ENCODE peak calls at places on chromosomes 7 and 10, in six cellular contexts. C is body of pancreas, O is uterus, J is GM23338, Q is iPS DF 6.9, F is endodermal cell. L is an unnamed sample.

GRCh38 chr10:60718891-60719290 is 59.4 kb upstream of the CDK1 start:
- DNase-seq in F (no peak), O (no peak), C (no peak), Q (no peak), J (no peak), L (no peak)

GRCh38 chr7:142853739-142854504 is 954 bp upstream of the EPHB6 start:
- DNase-seq in O (peak; percentile 68), F (peak; percentile 87), Q (no peak), J (peak; percentile 91), C (peak; percentile 60), L (peak; percentile 73)

GRCh38 chr7:15626041-15626440 is 60.4 kb downstream of the MEOX2 start:
- DNase-seq in F (no peak), C (no peak), Q (no peak), O (no peak), J (no peak), L (no peak)

GRCh38 chr7:44867073-44867990 is 18.0 kb downstream of the PURB start:
- DNase-seq in J (no peak), O (no peak), Q (no peak), C (no peak), F (no peak), L (no peak)

GRCh38 chr7:132239422-132239994 is 336.8 kb downstream of the PLXNA4 start:
- DNase-seq in F (no peak), C (no peak), J (no peak), Q (no peak), O (no peak), L (no peak)

GRCh38 chr10:126425473-126426065 is 37.3 kb upstream of the ADAM12 start:
- DNase-seq in O (no peak), J (no peak), C (no peak), Q (no peak), F (no peak), L (no peak)

GRCh38 chr7:111210996-111211395 is 120.1 kb downstream of the LRRN3 start:
- DNase-seq in Q (no peak), J (no peak), C (no peak), F (no peak), O (no peak), L (no peak)

GRCh38 chr7:130367088-130367755 is 13.1 kb upstream of the CPA1 start:
- DNase-seq in O (no peak), C (no peak), Q (no peak), J (no peak), F (no peak), L (no peak)

GRCh38 chr7:16422100-16422430 is 727 bp upstream of the CRPPA start:
- DNase-seq in O (no peak), J (no peak), Q (no peak), F (no peak), C (no peak), L (no peak)

GRCh38 chr7:34165927-34166550 is 260.7 kb downstream of the BMPER start:
- DNase-seq in O (no peak), F (no peak), Q (peak; percentile 25), J (peak; percentile 75), C (no peak), L (no peak)

GRCh38 chr7:70681847-70682350 is 450.0 kb upstream of the GALNT17 start:
- DNase-seq in F (peak; percentile 72), O (no peak), C (no peak), Q (no peak), J (no peak), L (no peak)

GRCh38 chr10:117670116-117670515 is 127.6 kb downstream of the EMX2 start:
- DNase-seq in C (no peak), O (no peak), F (no peak), Q (no peak), J (no peak), L (no peak)

GRCh38 chr10:3803295-3803883 is 18.4 kb upstream of the KLF6 start:
- DNase-seq in O (no peak), F (no peak), C (peak; percentile 86), Q (no peak), J (no peak), L (no peak)

GRCh38 chr7:134619627-134620331 is 26.9 kb upstream of the BPGM start:
- DNase-seq in Q (no peak), J (no peak), O (no peak), F (no peak), C (no peak), L (no peak)

GRCh38 chr10:97673736-97674525 is 13.1 kb downstream of the AVPI1 start:
- DNase-seq in Q (no peak), J (no peak), O (peak; percentile 54), F (no peak), C (no peak), L (no peak)

GRCh38 chr10:69335063-69335587 is 56.8 kb downstream of the HK1 start:
- DNase-seq in O (no peak), J (no peak), F (peak; percentile 57), Q (no peak), C (no peak), L (no peak)

GRCh38 chr7:96949766-96950165 is 55.6 kb upstream of the DLX6 start:
- DNase-seq in J (no peak), O (no peak), C (no peak), F (no peak), Q (no peak), L (no peak)

GRCh38 chr7:29565982-29566746 is 2.5 kb downstream of the PRR15 start:
- DNase-seq in C (no peak), O (peak; percentile 23), J (peak; percentile 70), F (peak; percentile 53), Q (no peak), L (no peak)

GRCh38 chr7:116228241-116228640 is 17.9 kb downstream of the TES start:
- DNase-seq in J (no peak), Q (no peak), O (no peak), C (no peak), F (no peak), L (no peak)

GRCh38 chr7:116229359-116229758 is 19.0 kb downstream of the TES start:
- DNase-seq in C (no peak), J (no peak), F (no peak), O (no peak), Q (no peak), L (no peak)

GRCh38 chr7:116232402-116232749 is 22.0 kb downstream of the TES start:
- DNase-seq in C (no peak), Q (no peak), J (no peak), O (no peak), F (no peak), L (no peak)

GRCh38 chr7:116231543-116232401 is 21.4 kb downstream of the TES start:
- DNase-seq in F (no peak), C (no peak), Q (no peak), J (no peak), O (no peak), L (no peak)

GRCh38 chr7:116230191-116231005 is 20.1 kb downstream of the TES start:
- DNase-seq in F (peak; percentile 49), Q (no peak), J (no peak), O (no peak), C (no peak), L (no peak)
- H3K4me1 ChIP-seq in F (peaks cover 2% of the 10 kb centered on the region), Q (peaks cover 2% of the 10 kb centered on the region), J (peaks cover 22% of the 10 kb centered on the region), O (peaks cover 2% of the 10 kb centered on the region), C (peaks cover 44% of the 10 kb centered on the region), L (no peaks in the 10 kb centered on the region)

GRCh38 chr10:123227706-123228105 is 73.5 kb downstream of the BUB3 start:
- DNase-seq in J (no peak), C (no peak), F (no peak), Q (no peak), O (no peak), L (no peak)

GRCh38 chr10:123229927-123230630 is 75.9 kb downstream of the BUB3 start:
- DNase-seq in Q (no peak), J (no peak), C (no peak), F (peak; percentile 23), O (no peak), L (no peak)
- H3K27ac ChIP-seq in Q (no peak overlapping the region), J (no peak overlapping the region), C (no peak overlapping the region), F (no peak overlapping the region), O (no peak overlapping the region), L (no peak overlapping the region)

GRCh38 chr10:80133221-80133620 is 691 bp downstream of the PLAC9 start:
- DNase-seq in O (peak; percentile 57), J (peak; percentile 24), F (peak; percentile 65), Q (no peak), C (no peak), L (peak; percentile 86)
- H3K4me3 ChIP-seq in O (peak overlapping the region; percentile 41), J (peak overlapping the region; percentile 82), F (peak overlapping the region; percentile 80), Q (no peak overlapping the region), C (no peak overlapping the region), L (peak overlapping the region; percentile 50)

GRCh38 chr7:65304175-65304574 is 69.5 kb upstream of the ZNF92 start:
- DNase-seq in Q (no peak), J (no peak), F (no peak), C (no peak), O (no peak), L (no peak)
- H3K4me1 ChIP-seq in Q (no peaks in the 10 kb centered on the region), J (no peaks in the 10 kb centered on the region), F (peaks cover 12% of the 10 kb centered on the region), C (peaks cover 13% of the 10 kb centered on the region), O (no peaks in the 10 kb centered on the region), L (peaks cover 3% of the 10 kb centered on the region)

GRCh38 chr7:107180378-107180777 is 11.6 kb downstream of the HBP1 start:
- DNase-seq in O (no peak), F (no peak), C (peak; percentile 62), J (no peak), Q (no peak), L (no peak)
- H3K27ac ChIP-seq in O (no peak overlapping the region), F (no peak overlapping the region), C (peak overlapping the region; percentile 36), J (no peak overlapping the region), Q (no peak overlapping the region), L (peak overlapping the region; percentile 2)

DNA sequence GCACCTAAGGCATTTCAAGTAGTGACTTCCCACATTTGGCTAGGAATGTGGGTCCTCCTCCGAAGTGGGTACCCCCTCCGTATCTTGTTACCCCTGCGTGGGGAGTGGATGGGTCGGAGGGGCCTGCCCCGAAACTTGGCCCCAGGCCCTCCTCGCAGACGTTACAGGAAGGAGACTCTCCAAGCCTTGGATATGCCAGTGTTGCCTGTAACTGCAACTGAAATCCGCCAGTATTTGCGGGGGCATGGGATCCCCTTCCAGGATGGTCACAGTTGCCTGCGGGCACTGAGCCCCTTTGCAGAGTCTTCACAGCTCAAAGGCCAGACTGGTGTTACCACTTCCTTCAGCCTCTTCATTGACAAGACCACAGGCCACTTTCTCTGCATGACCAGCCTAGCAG is 823 bp downstream of the TWNK start:
- DNase-seq in O (no peak), J (no peak), C (no peak), Q (no peak), F (no peak), L (no peak)
- H3K4me3 ChIP-seq in O (peak overlapping the region; percentile 87), J (peak overlapping the region; percentile 100), C (no peak overlapping the region), Q (peak overlapping the region; percentile 84), F (peak overlapping the region; percentile 92), L (peak overlapping the region; percentile 91)

GRCh38 chr10:122499491-122499941 is 38.2 kb downstream of the HTRA1 start:
- DNase-seq in J (no peak), O (peak; percentile 53), C (no peak), F (no peak), Q (no peak), L (no peak)
- H3K4me1 ChIP-seq in J (peaks cover 4% of the 10 kb centered on the region), O (peaks cover 10% of the 10 kb centered on the region), C (peaks cover 7% of the 10 kb centered on the region), F (peaks cover 3% of the 10 kb centered on the region), Q (no peaks in the 10 kb centered on the region), L (peaks cover 50% of the 10 kb centered on the region)

L was measured in right atrium auricular region.